ENCODE peak calls at places on chromosome 6, in five cellular contexts. One of them, this sample, is unnamed. For H3K4me1, the result is how much of the 10 kb centered on the place peaks cover.

GRCh38 chr6:98529364-98529763 is 305.0 kb upstream of the POU3F2 start:
- DNase-seq in PC-3: no peak
- DNase-seq in adrenal gland: no peak
- DNase-seq in IMR-90: no peak
- DNase-seq in ovary: no peak
- DNase-seq in this sample: no peak

GRCh38 chr6:29965873-29966601 is 23.7 kb downstream of the HLA-A start:
- DNase-seq in PC-3: peak
- DNase-seq in adrenal gland: peak
- DNase-seq in IMR-90: peak
- DNase-seq in ovary: peak
- DNase-seq in this sample: peak

GRCh38 chr6:110812719-110813118 is 2.5 kb downstream of the CDK19 start:
- DNase-seq in PC-3: no peak
- DNase-seq in adrenal gland: no peak
- DNase-seq in IMR-90: no peak
- DNase-seq in ovary: no peak
- DNase-seq in this sample: no peak

GRCh38 chr6:160121558-160121957 is at the start of gene SLC22A1:
- DNase-seq in PC-3: no peak
- DNase-seq in adrenal gland: no peak
- DNase-seq in IMR-90: no peak
- DNase-seq in ovary: no peak
- DNase-seq in this sample: no peak

GRCh38 chr6:42449917-42450313 is 1.8 kb downstream of the TRERF1 start:
- DNase-seq in PC-3: peak
- DNase-seq in adrenal gland: no peak
- DNase-seq in IMR-90: peak
- DNase-seq in ovary: no peak
- DNase-seq in this sample: peak

GRCh38 chr6:113920663-113921267 is 50.2 kb downstream of the HDAC2 start:
- DNase-seq in PC-3: no peak
- DNase-seq in adrenal gland: no peak
- DNase-seq in IMR-90: no peak
- DNase-seq in ovary: no peak
- DNase-seq in this sample: no peak

GRCh38 chr6:3159805-3160781 is 2.7 kb upstream of the TUBB2A start:
- DNase-seq in PC-3: peak
- DNase-seq in adrenal gland: peak
- DNase-seq in IMR-90: no peak
- DNase-seq in ovary: peak
- DNase-seq in this sample: peak

GRCh38 chr6:148367418-148368024 is 24.9 kb downstream of the SASH1 start:
- DNase-seq in PC-3: peak
- DNase-seq in adrenal gland: peak
- DNase-seq in IMR-90: peak
- DNase-seq in ovary: peak
- DNase-seq in this sample: no peak

GRCh38 chr6:37784585-37784967 is 35.0 kb upstream of the ZFAND3 start:
- DNase-seq in PC-3: no peak
- DNase-seq in adrenal gland: no peak
- DNase-seq in IMR-90: no peak
- DNase-seq in ovary: no peak
- DNase-seq in this sample: no peak

GRCh38 chr6:44696099-44696498 is 308.6 kb downstream of the CDC5L start:
- DNase-seq in PC-3: peak
- DNase-seq in adrenal gland: no peak
- DNase-seq in IMR-90: peak
- DNase-seq in ovary: no peak
- DNase-seq in this sample: peak

GRCh38 chr6:2147737-2148448 is 97.5 kb downstream of the GMDS start:
- DNase-seq in PC-3: peak
- DNase-seq in adrenal gland: no peak
- DNase-seq in IMR-90: peak
- DNase-seq in ovary: no peak
- DNase-seq in this sample: no peak

GRCh38 chr6:108966855-108967755 is 118.9 kb downstream of the ARMC2 start:
- DNase-seq in PC-3: peak
- DNase-seq in adrenal gland: no peak
- DNase-seq in IMR-90: peak
- DNase-seq in ovary: peak
- DNase-seq in this sample: no peak

GRCh38 chr6:10847684-10848083 is 9.3 kb upstream of the MAK start:
- DNase-seq in PC-3: peak
- DNase-seq in adrenal gland: no peak
- DNase-seq in IMR-90: no peak
- DNase-seq in ovary: no peak
- DNase-seq in this sample: no peak

GRCh38 chr6:2514965-2515543 is 235.7 kb downstream of the MYLK4 start:
- DNase-seq in PC-3: no peak
- DNase-seq in adrenal gland: no peak
- DNase-seq in IMR-90: no peak
- DNase-seq in ovary: no peak
- DNase-seq in this sample: no peak

GRCh38 chr6:106939848-106940247 is 34.7 kb downstream of the CD24 start:
- DNase-seq in PC-3: no peak
- DNase-seq in adrenal gland: no peak
- DNase-seq in IMR-90: no peak
- DNase-seq in ovary: no peak
- DNase-seq in this sample: no peak

GRCh38 chr6:160328447-160328846 is 19.7 kb upstream of the SLC22A3 start:
- DNase-seq in PC-3: no peak
- DNase-seq in adrenal gland: peak
- DNase-seq in IMR-90: no peak
- DNase-seq in ovary: no peak
- DNase-seq in this sample: no peak

GRCh38 chr6:11460001-11460668 is 77.4 kb upstream of the TMEM170B start:
- DNase-seq in PC-3: peak
- DNase-seq in adrenal gland: no peak
- DNase-seq in IMR-90: peak
- DNase-seq in ovary: no peak
- DNase-seq in this sample: peak

GRCh38 chr6:56927538-56928453 is 27.1 kb upstream of the BEND6 start:
- DNase-seq in PC-3: peak
- DNase-seq in adrenal gland: no peak
- DNase-seq in IMR-90: peak
- DNase-seq in ovary: no peak
- DNase-seq in this sample: no peak

GRCh38 chr6:37690964-37691735 is 6.5 kb downstream of the MDGA1 start:
- DNase-seq in PC-3: peak
- DNase-seq in adrenal gland: no peak
- DNase-seq in IMR-90: peak
- DNase-seq in ovary: no peak
- DNase-seq in this sample: peak

GRCh38 chr6:20640181-20640580 is 105.9 kb downstream of the CDKAL1 start:
- DNase-seq in PC-3: no peak
- DNase-seq in adrenal gland: no peak
- DNase-seq in IMR-90: no peak
- DNase-seq in ovary: no peak
- DNase-seq in this sample: no peak

GRCh38 chr6:142653710-142654274 is 291.2 kb downstream of the HIVEP2 start:
- DNase-seq in PC-3: no peak
- DNase-seq in adrenal gland: no peak
- DNase-seq in IMR-90: no peak
- DNase-seq in ovary: no peak
- DNase-seq in this sample: no peak

GRCh38 chr6:63929111-63929510 is 293.5 kb downstream of the PHF3 start:
- DNase-seq in PC-3: no peak
- DNase-seq in adrenal gland: no peak
- DNase-seq in IMR-90: no peak
- DNase-seq in ovary: no peak
- DNase-seq in this sample: no peak

GRCh38 chr6:12147557-12148316 is 135.6 kb downstream of the HIVEP1 start:
- DNase-seq in PC-3: peak
- DNase-seq in adrenal gland: no peak
- DNase-seq in IMR-90: peak
- DNase-seq in ovary: no peak
- DNase-seq in this sample: no peak

GRCh38 chr6:42365021-42365420 is 86.7 kb downstream of the TRERF1 start:
- DNase-seq in PC-3: no peak
- DNase-seq in adrenal gland: no peak
- DNase-seq in IMR-90: no peak
- DNase-seq in ovary: no peak
- DNase-seq in this sample: no peak

GRCh38 chr6:33623895-33624381 is 2.8 kb downstream of the ITPR3 start:
- DNase-seq in PC-3: no peak
- DNase-seq in adrenal gland: no peak
- DNase-seq in IMR-90: no peak
- DNase-seq in ovary: no peak
- DNase-seq in this sample: no peak

GRCh38 chr6:72788188-72788587 is 166.3 kb downstream of the KCNQ5 start:
- DNase-seq in PC-3: peak
- DNase-seq in adrenal gland: no peak
- DNase-seq in IMR-90: peak
- DNase-seq in ovary: no peak
- DNase-seq in this sample: peak

GRCh38 chr6:18897350-18897749 is 510.2 kb downstream of the RNF144B start:
- DNase-seq in PC-3: no peak
- DNase-seq in adrenal gland: no peak
- DNase-seq in IMR-90: no peak
- DNase-seq in ovary: no peak
- DNase-seq in this sample: no peak

GRCh38 chr6:143222758-143223334 is 162.2 kb downstream of the AIG1 start:
- DNase-seq in PC-3: no peak
- DNase-seq in adrenal gland: no peak
- DNase-seq in IMR-90: no peak
- DNase-seq in ovary: no peak
- DNase-seq in this sample: no peak

GRCh38 chr6:160226118-160226541 is 32.5 kb downstream of the SLC22A2 start:
- DNase-seq in PC-3: no peak
- DNase-seq in adrenal gland: no peak
- DNase-seq in IMR-90: no peak
- DNase-seq in ovary: no peak
- DNase-seq in this sample: no peak

GRCh38 chr6:140669321-140669720 is 1294.9 kb upstream of the CITED2 start:
- DNase-seq in PC-3: no peak
- DNase-seq in adrenal gland: no peak
- DNase-seq in IMR-90: peak
- DNase-seq in ovary: no peak
- DNase-seq in this sample: no peak

DNA sequence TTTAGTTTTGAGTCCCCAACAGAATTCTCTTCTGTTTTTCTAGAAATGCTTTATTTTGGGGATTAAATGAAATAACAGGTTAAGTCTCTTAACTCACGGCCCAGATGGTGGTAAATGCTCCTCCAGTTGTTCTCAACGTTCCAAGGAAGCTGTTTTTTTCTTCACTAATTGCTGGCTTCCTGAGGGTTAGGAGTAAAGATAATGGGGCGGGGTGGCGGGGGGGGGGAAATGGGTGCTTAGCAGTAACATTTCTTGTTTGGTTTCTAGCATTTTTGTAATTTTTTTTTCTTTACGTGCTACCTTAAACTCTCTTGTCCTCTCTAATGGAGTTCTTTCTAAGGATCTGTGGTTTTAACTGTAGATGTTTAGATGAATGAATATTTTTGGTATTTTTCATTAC is 2.2 kb downstream of the SRSF3 start:
- DNase-seq in PC-3: no peak
- DNase-seq in adrenal gland: no peak
- DNase-seq in IMR-90: no peak
- DNase-seq in ovary: no peak
- DNase-seq in this sample: no peak
- H3K4me1 ChIP-seq in PC-3: under half
- H3K4me1 ChIP-seq in adrenal gland: under half
- H3K4me1 ChIP-seq in IMR-90: under half
- H3K4me1 ChIP-seq in ovary: under half
- H3K4me1 ChIP-seq in this sample: under half

DNA sequence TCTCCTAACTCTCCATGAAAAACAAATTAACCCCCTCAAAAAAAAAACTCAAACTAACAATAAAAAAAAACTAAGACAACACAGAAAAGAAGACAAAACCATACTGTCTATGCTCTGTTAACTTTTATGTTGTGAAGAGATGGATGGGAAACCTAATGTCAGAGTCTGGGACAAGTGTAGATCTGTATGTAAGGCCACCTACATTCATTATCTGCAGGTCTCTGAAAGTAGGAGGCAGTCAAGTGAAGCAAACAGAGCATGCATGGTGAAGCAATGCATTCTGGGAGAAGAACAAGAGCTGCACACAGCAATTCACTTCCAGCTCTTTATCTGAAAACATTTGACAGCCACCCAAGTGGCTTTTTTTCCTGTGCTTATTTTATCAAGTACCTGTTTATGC is 452.0 kb downstream of the EPHA7 start:
- DNase-seq in PC-3: no peak
- DNase-seq in adrenal gland: no peak
- DNase-seq in IMR-90: no peak
- DNase-seq in ovary: no peak
- DNase-seq in this sample: no peak
- TF ChIP-seq CTCF in PC-3: no peak
- TF ChIP-seq CTCF in adrenal gland: no peak
- TF ChIP-seq CTCF in IMR-90: no peak
- TF ChIP-seq CTCF in ovary: no peak
- TF ChIP-seq CTCF in this sample: no peak

DNA sequence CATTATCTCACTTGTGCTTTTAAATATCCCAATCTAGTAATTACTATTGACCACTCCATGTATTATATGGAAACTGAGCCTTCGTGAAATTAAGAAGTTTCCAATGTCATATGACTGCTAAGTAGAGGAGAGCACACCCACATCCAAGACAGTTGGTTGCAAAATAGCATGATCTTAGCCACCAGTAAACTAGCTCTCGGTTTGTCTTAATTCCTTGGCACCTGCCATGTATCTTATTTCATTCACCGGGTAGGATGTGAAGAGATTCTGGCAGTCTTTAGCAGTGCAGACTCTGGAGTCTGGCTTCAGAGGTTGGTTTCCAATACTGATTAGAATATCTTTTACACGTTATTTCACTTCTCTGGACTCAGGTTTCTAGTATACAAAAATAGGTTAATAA is 270.3 kb downstream of the LAMA2 start:
- DNase-seq in PC-3: no peak
- DNase-seq in adrenal gland: no peak
- DNase-seq in IMR-90: no peak
- DNase-seq in ovary: no peak
- DNase-seq in this sample: no peak
- H3K27ac ChIP-seq in PC-3: no peak
- H3K27ac ChIP-seq in adrenal gland: no peak
- H3K27ac ChIP-seq in IMR-90: no peak
- H3K27ac ChIP-seq in ovary: no peak
- H3K27ac ChIP-seq in this sample: no peak

GRCh38 chr6:25302677-25303128 is 23.5 kb downstream of the CARMIL1 start:
- DNase-seq in PC-3: peak
- DNase-seq in adrenal gland: no peak
- DNase-seq in IMR-90: peak
- DNase-seq in ovary: no peak
- DNase-seq in this sample: no peak

GRCh38 chr6:25303234-25303633 is 24.1 kb downstream of the CARMIL1 start:
- DNase-seq in PC-3: no peak
- DNase-seq in adrenal gland: no peak
- DNase-seq in IMR-90: no peak
- DNase-seq in ovary: no peak
- DNase-seq in this sample: no peak

GRCh38 chr6:25298508-25298834 is 19.3 kb downstream of the CARMIL1 start:
- DNase-seq in PC-3: no peak
- DNase-seq in adrenal gland: no peak
- DNase-seq in IMR-90: no peak
- DNase-seq in ovary: no peak
- DNase-seq in this sample: no peak

GRCh38 chr6:25302156-25302555 is 23.0 kb downstream of the CARMIL1 start:
- DNase-seq in PC-3: no peak
- DNase-seq in adrenal gland: no peak
- DNase-seq in IMR-90: no peak
- DNase-seq in ovary: no peak
- DNase-seq in this sample: no peak

GRCh38 chr6:25301358-25301757 is 22.2 kb downstream of the CARMIL1 start:
- DNase-seq in PC-3: no peak
- DNase-seq in adrenal gland: no peak
- DNase-seq in IMR-90: no peak
- DNase-seq in ovary: no peak
- DNase-seq in this sample: no peak
- H3K4me1 ChIP-seq in PC-3: under half
- H3K4me1 ChIP-seq in adrenal gland: under half
- H3K4me1 ChIP-seq in IMR-90: under half
- H3K4me1 ChIP-seq in ovary: under half
- H3K4me1 ChIP-seq in this sample: under half

This sample was measured in foreskin keratinocyte.